ENCODE peak calls at places on chromosomes 16 and 17, in four cellular contexts. A, S, O and X are unnamed samples.

GRCh38 chr16:61858996-61859395 is 177.2 kb downstream of the CDH8 start:
- DNase-seq in A (no peak), S (no peak), O (no peak), X (peak)

GRCh38 chr16:30934827-30935557 is 11.6 kb downstream of the FBXL19 start:
- DNase-seq in A (no peak), S (peak), O (no peak), X (peak)

GRCh38 chr16:16012144-16012543 is 62.7 kb downstream of the ABCC1 start:
- DNase-seq in A (no peak), S (no peak), O (no peak), X (no peak)

GRCh38 chr17:3845361-3845753 is 689 bp downstream of the NCBP3 start:
- DNase-seq in A (no peak), S (peak), O (no peak), X (peak)

GRCh38 chr16:63363738-63364137 is 1327.5 kb upstream of the CDH8 start:
- DNase-seq in A (no peak), S (no peak), O (no peak), X (no peak)

GRCh38 chr17:67753026-67753425 is 35.3 kb downstream of the NOL11 start:
- DNase-seq in A (no peak), S (no peak), O (no peak), X (no peak)

GRCh38 chr17:35578929-35579448 is 618 bp upstream of the PEX12 start:
- DNase-seq in A (no peak), S (no peak), O (no peak), X (no peak)

GRCh38 chr17:31425646-31426045 is 34.2 kb downstream of the RAB11FIP4 start:
- DNase-seq in A (no peak), S (no peak), O (no peak), X (no peak)

GRCh38 chr16:2386990-2387389 is 42.3 kb upstream of the CCNF start:
- DNase-seq in A (no peak), S (no peak), O (no peak), X (no peak)

GRCh38 chr16:83781-84615 is 6.0 kb downstream of the MPG start:
- DNase-seq in A (no peak), S (no peak), O (no peak), X (no peak)

GRCh38 chr17:47698749-47699535 is 5.0 kb downstream of the TBKBP1 start:
- DNase-seq in A (no peak), S (peak), O (no peak), X (peak)

GRCh38 chr17:57260325-57261083 is 4.2 kb downstream of the MSI2 start:
- DNase-seq in A (no peak), S (no peak), O (no peak), X (no peak)

GRCh38 chr16:81493755-81494433 is 49.3 kb downstream of the CMIP start:
- DNase-seq in A (peak), S (peak), O (peak), X (peak)

GRCh38 chr16:47578573-47578972 is 117.4 kb downstream of the PHKB start:
- DNase-seq in A (no peak), S (peak), O (no peak), X (peak)

GRCh38 chr17:13594310-13594709 is 7.4 kb downstream of the HS3ST3A1 start:
- DNase-seq in A (no peak), S (no peak), O (no peak), X (no peak)

GRCh38 chr16:87156195-87156594 is 161.0 kb downstream of the C16orf95 start:
- DNase-seq in A (no peak), S (no peak), O (no peak), X (no peak)

GRCh38 chr17:75692976-75693375 is 25.8 kb downstream of the SAP30BP start:
- DNase-seq in A (no peak), S (no peak), O (no peak), X (no peak)

GRCh38 chr16:1309888-1310831 is 724 bp downstream of the UBE2I start:
- DNase-seq in A (no peak), S (peak), O (no peak), X (peak)

GRCh38 chr16:48295493-48296281 is 48.3 kb upstream of the ABCC11 start:
- DNase-seq in A (no peak), S (peak), O (no peak), X (no peak)

GRCh38 chr17:69921046-69921445 is 154.0 kb upstream of the KCNJ16 start:
- DNase-seq in A (no peak), S (no peak), O (no peak), X (no peak)

GRCh38 chr17:17751489-17751995 is 70.3 kb downstream of the RAI1 start:
- DNase-seq in A (no peak), S (no peak), O (no peak), X (no peak)

GRCh38 chr17:63041251-63041650 is 75.2 kb downstream of the TANC2 start:
- DNase-seq in A (no peak), S (no peak), O (no peak), X (no peak)

GRCh38 chr16:72015124-72015523 is 6.6 kb downstream of the DHODH start:
- DNase-seq in A (no peak), S (no peak), O (no peak), X (no peak)

GRCh38 chr17:75808549-75808904 is 23.9 kb downstream of the UNK start:
- DNase-seq in A (no peak), S (no peak), O (peak), X (no peak)

GRCh38 chr16:78249056-78249455 is 149.6 kb downstream of the WWOX start:
- DNase-seq in A (no peak), S (no peak), O (no peak), X (no peak)
- TF ChIP-seq CTCF in A (no peak), S (no peak), O (no peak), X (no peak)

DNA sequence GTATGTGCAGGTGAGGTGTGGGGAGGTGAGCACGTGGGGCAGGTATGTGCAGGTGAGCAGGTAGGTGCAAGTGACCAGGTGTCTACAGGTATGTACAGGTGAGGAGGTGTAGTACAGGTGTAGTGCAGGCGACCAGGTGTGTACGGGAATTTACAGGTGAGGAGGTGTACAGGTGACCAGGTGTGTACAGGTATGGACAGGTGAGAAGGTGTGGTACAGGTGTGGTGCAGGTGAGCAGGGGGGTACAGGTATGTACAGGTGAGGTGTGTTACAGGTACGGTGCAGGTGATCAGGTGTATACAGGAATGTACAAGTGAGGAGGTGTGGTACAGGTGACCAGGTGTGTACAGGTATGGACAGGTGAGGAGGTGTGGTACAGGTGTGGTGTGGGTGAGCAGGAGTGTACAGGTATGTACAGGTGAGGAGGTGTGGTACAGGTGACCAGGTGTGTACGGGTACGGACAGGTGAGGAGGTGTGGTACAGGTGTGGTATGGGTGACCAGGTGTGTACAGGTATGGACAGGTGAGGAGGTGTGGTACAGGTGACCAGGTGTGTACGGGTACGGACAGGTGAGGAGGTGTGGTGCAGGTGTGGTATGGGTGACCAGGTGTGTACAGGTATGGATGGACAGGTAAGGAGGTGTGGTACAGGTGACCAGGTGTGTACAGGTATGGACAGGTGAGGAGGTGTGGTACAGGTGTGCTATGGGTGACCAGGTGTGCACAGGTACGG is 12.8 kb upstream of the DBNDD1 start:
- DNase-seq in A (no peak), S (no peak), O (no peak), X (no peak)
- TF ChIP-seq CTCF in A (no peak), S (no peak), O (no peak), X (no peak)

GRCh38 chr17:58591455-58591854 is 77.0 kb upstream of the MTMR4 start:
- DNase-seq in A (no peak), S (no peak), O (no peak), X (no peak)
- TF ChIP-seq CTCF in A (peak), S (no peak), O (no peak), X (no peak)

DNA sequence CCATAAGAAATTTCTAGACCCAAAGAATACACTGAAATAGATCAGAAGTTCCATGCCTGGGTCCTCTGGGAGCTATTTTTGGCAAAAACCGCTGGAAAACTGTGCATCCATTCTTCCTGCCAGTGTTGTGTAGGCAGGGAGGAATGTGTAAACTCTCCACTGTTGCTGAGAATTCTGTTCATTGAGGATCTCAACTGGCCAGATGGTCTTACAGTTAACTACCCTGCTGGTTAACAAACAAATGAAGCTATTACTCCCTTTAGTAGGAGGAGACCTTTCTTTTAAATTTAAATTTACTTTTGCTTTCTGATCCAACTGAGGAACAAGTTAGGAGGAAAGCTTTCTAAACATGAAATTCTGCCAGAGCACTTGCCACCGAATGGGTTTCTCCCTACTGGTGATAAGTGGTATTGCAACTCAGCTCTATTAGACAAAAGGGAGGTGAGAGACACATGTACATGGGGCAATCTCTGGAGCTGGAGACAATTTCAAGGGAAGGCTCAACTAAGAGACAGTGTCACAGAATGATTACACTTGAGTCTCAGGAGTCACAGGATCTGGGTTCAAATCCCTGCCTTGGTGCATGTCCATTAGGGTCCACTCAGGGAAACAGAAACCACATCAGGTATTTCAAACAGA is 37.6 kb downstream of the SOCS1 start:
- DNase-seq in A (no peak), S (no peak), O (no peak), X (no peak)
- TF ChIP-seq CTCF in A (peak), S (peak), O (no peak), X (peak)

DNA sequence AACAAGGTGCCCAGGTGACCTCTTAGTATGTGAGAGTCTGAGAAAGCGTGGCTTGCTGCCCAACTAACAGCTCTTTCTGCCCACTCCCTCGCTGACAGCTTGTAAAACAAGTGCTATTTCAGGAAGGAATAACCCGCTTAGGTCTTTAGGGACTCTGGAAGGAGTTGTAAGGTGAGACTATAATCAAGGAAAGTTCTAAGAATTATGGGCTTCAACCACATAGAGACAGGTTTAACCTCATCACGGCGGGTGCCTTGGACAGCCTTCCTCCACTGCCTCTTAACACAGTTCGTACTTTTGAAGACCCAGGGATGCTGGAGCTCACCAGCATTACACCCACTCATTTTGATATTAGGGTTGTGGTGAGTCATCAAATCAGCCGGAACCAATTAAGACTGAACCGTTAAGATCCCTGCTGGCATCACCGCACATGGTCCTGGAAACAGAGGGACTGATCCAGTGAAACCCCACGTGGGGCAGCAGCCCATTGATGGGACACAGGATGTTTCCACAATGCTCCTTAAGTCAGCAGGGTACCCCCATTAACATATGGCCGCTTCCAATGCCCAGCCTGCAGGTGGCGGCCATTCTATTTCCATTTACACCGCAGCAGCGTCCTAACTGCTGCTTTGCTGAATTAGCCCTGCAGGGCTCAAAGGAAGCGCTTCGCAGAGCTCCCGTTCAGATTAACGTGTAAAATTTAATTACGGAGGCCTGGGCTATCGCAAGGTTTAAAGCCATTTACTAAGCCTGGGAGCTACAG is 176.6 kb upstream of the SDK2 start:
- DNase-seq in A (no peak), S (no peak), O (no peak), X (no peak)
- TF ChIP-seq CTCF in A (no peak), S (no peak), O (no peak), X (no peak)